ENCODE peak calls at places on chromosomes 11 and 22, in nine cellular contexts. V, Z, K, W, E, G, R, Y and A are unnamed samples.

GRCh38 chr11:65500262-65501004 is 1.6 kb downstream of the MALAT1 start:
- DNase-seq in R (no peak), E (peak), K (no peak), G (no peak), Y (no peak), W (peak), Z (no peak), V (peak), A (peak)

GRCh38 chr11:35007277-35007676 is 90.9 kb downstream of the PDHX start:
- DNase-seq in E (no peak), Z (no peak), W (no peak), K (no peak), G (no peak), R (peak), Y (no peak), V (no peak), A (no peak)

GRCh38 chr22:38120359-38121110 is 10.1 kb upstream of the BAIAP2L2 start:
- DNase-seq in K (no peak), V (peak), Z (no peak), E (no peak), R (no peak), W (no peak), G (no peak), Y (no peak), A (no peak)

GRCh38 chr11:123977731-123978347 is at the start of gene OR10S1:
- DNase-seq in K (no peak), G (no peak), W (no peak), Y (no peak), R (no peak), V (no peak), E (peak), Z (no peak), A (no peak)

GRCh38 chr11:134514354-134514951 is 102.4 kb upstream of the B3GAT1 start:
- DNase-seq in Z (peak), G (peak), R (no peak), E (no peak), W (no peak), Y (no peak), V (peak), K (no peak), A (peak)

GRCh38 chr22:43343262-43343988 is at the start of gene SCUBE1:
- DNase-seq in W (peak), G (no peak), E (no peak), Y (no peak), R (peak), Z (peak), V (peak), K (peak), A (no peak)

GRCh38 chr11:68579455-68579854 is 104.9 kb upstream of the GAL start:
- DNase-seq in V (no peak), G (no peak), W (peak), R (no peak), E (peak), Y (no peak), Z (no peak), K (no peak), A (no peak)

GRCh38 chr11:61362542-61362875 is 335 bp downstream of the TMEM138 start:
- DNase-seq in Y (no peak), K (no peak), G (no peak), Z (no peak), V (no peak), R (peak), W (peak), E (peak), A (no peak)

GRCh38 chr11:94201004-94201465 is 72.4 kb downstream of the PANX1 start:
- DNase-seq in G (no peak), W (peak), K (no peak), R (no peak), E (peak), Z (peak), Y (no peak), V (no peak), A (no peak)

GRCh38 chr11:9693801-9694553 is 30.1 kb downstream of the SWAP70 start:
- DNase-seq in Y (no peak), R (no peak), G (no peak), K (no peak), E (no peak), Z (no peak), V (no peak), W (no peak), A (no peak)
- TF ChIP-seq CTCF in Y (no peak), R (no peak), G (no peak), K (no peak), E (no peak), Z (no peak), V (no peak), W (no peak), A (no peak)

DNA sequence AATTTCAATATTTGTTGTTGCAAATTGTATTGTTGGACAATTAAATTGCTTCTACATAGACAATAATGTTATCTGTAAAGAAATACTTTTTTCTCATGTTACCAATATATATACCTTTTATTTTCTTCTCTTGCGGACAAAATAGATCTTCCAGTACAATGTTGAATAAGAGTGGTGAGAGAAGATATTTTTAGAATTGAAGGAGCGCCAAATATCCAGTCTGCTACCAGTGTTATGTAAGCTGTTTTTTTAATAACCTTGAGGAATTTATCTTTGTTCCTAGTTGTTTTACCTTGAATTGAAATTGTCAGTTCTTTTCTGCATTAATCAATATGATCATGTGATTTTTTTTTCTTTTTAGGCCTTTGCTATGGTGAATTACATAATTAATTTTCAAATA is 1702.5 kb upstream of the RAG2 start:
- DNase-seq in R (no peak), K (no peak), G (no peak), E (no peak), W (peak), V (no peak), Y (no peak), Z (no peak), A (no peak)
- TF ChIP-seq CTCF in R (no peak), K (no peak), G (no peak), E (no peak), W (no peak), V (no peak), Y (no peak), Z (no peak), A (no peak)

GRCh38 chr11:73359930-73360742 is 16.1 kb upstream of the RELT start:
- DNase-seq in E (peak), Y (no peak), R (no peak), K (no peak), Z (no peak), G (no peak), W (peak), V (no peak), A (no peak)

GRCh38 chr11:73363147-73363546 is 13.1 kb upstream of the RELT start:
- DNase-seq in Y (no peak), V (no peak), G (no peak), R (no peak), W (no peak), K (no peak), E (no peak), Z (no peak), A (no peak)

GRCh38 chr11:73360743-73361369 is 15.3 kb upstream of the RELT start:
- DNase-seq in Y (no peak), R (no peak), K (no peak), V (no peak), W (no peak), Z (no peak), G (no peak), E (no peak), A (no peak)

GRCh38 chr11:73359341-73359740 is 16.9 kb upstream of the RELT start:
- DNase-seq in W (no peak), V (peak), Y (peak), G (no peak), E (peak), Z (no peak), R (no peak), K (no peak), A (no peak)

GRCh38 chr11:73361953-73362776 is 14.0 kb upstream of the RELT start:
- DNase-seq in Y (no peak), Z (no peak), E (no peak), G (no peak), V (no peak), W (no peak), R (no peak), K (no peak), A (no peak)
- TF ChIP-seq CTCF in Y (no peak), Z (no peak), E (no peak), G (no peak), V (no peak), W (no peak), R (no peak), K (no peak), A (no peak)

DNA sequence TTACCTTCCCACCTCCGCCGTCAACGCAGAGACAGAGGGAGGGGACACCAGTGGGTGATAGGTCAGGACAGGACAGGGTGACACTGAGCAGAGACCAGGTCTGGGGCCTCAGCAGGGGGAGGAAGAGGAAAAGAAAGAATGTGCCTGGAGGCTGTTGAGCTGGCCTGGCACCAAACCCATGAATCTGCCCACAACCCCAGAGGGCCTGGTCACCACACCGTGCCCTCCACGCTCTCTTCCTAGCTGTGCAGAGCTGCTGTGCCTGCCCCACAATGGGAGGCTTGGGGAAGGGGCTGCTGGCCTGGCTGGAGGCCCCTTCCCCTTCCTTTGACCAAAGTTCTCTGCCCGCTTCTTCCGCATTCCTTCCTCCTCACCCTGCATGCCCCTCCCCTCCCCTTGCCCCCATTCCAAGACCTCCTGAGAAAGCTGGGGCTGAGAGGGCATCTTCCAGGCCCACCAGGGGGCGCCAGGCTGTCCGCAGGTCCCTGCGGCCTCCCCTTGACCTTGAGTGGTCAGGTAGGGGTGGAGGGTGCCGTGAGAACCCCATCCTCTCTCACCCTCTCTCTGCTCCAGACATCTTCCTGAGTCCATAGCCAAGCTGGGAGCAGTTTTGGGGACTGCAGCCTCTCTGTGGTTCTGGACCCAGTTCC is 11.0 kb upstream of the CACNA1I start:
- DNase-seq in K (no peak), R (peak), W (no peak), G (no peak), Y (no peak), Z (no peak), V (no peak), E (no peak), A (no peak)
- TF ChIP-seq CTCF in K (no peak), R (peak), W (peak), G (peak), Y (peak), Z (peak), V (no peak), E (peak), A (no peak)

GRCh38 chr11:117076941-117077659 is 21.1 kb downstream of the SIK3 start:
- DNase-seq in G (no peak), K (no peak), E (no peak), V (no peak), Z (no peak), W (no peak), R (no peak), Y (no peak), A (no peak)

GRCh38 chr11:117084992-117085391 is 13.2 kb downstream of the SIK3 start:
- DNase-seq in Z (no peak), W (no peak), G (no peak), R (no peak), K (no peak), V (no peak), E (no peak), Y (no peak), A (no peak)

GRCh38 chr11:117080370-117080769 is 17.9 kb downstream of the SIK3 start:
- DNase-seq in E (no peak), G (no peak), W (no peak), Y (no peak), Z (no peak), R (no peak), V (no peak), K (no peak), A (no peak)

GRCh38 chr11:117083011-117083940 is 15.0 kb downstream of the SIK3 start:
- DNase-seq in V (no peak), W (no peak), G (no peak), R (no peak), Z (no peak), Y (no peak), K (no peak), E (peak), A (no peak)

DNA sequence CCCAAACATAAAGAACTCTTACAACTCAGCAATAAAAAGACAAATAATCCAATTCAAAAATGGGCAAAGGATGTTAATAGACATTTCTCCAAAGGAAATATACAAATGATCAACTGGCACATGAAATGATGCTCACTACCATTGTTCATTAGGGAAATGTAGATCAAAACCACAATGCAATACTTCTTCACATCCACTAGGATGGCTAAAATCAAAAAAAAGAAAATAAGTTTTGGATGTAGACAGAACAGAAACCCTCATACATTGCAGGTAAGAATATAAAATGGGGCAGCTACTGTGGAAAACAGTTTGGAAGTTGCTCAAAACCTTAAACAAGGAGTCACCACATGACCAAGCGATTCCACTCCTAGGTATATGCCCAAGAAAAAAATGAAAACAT is 16.3 kb downstream of the SIK3 start:
- DNase-seq in G (no peak), K (no peak), V (no peak), R (no peak), Z (no peak), Y (no peak), E (no peak), W (no peak), A (no peak)
- TF ChIP-seq CTCF in G (no peak), K (no peak), V (no peak), R (no peak), Z (no peak), Y (no peak), E (no peak), W (no peak), A (no peak)